ENCODE peak calls at places on chromosomes 11 and 22, in six cellular contexts. One of them, this sample, is unnamed.

GRCh38 chr11:13462311-13462927 is 603 bp downstream of the BTBD10 start:
- DNase-seq in right lobe of liver: peak; percentile 68
- DNase-seq in HCT116: peak; percentile 53
- DNase-seq in spleen: no peak
- DNase-seq in sigmoid colon: peak; percentile 78
- DNase-seq in H1: peak; percentile 84
- DNase-seq in this sample: no peak

GRCh38 chr11:43870981-43871550 is 9.6 kb upstream of the ALKBH3 start:
- DNase-seq in right lobe of liver: no peak
- DNase-seq in HCT116: no peak
- DNase-seq in spleen: no peak
- DNase-seq in sigmoid colon: no peak
- DNase-seq in H1: no peak
- DNase-seq in this sample: no peak

GRCh38 chr22:19429950-19430889 is 1.3 kb downstream of the HIRA start:
- DNase-seq in right lobe of liver: peak; percentile 87
- DNase-seq in HCT116: no peak
- DNase-seq in spleen: no peak
- DNase-seq in sigmoid colon: no peak
- DNase-seq in H1: no peak
- DNase-seq in this sample: peak; percentile 24

GRCh38 chr22:38238519-38239051 is 34.2 kb downstream of the TMEM184B start:
- DNase-seq in right lobe of liver: no peak
- DNase-seq in HCT116: no peak
- DNase-seq in spleen: no peak
- DNase-seq in sigmoid colon: peak; percentile 83
- DNase-seq in H1: no peak
- DNase-seq in this sample: peak; percentile 86

GRCh38 chr11:125303186-125303585 is 138.6 kb downstream of the PKNOX2 start:
- DNase-seq in right lobe of liver: no peak
- DNase-seq in HCT116: no peak
- DNase-seq in spleen: no peak
- DNase-seq in sigmoid colon: no peak
- DNase-seq in H1: no peak
- DNase-seq in this sample: no peak

GRCh38 chr22:44942979-44943700 is 66.7 kb downstream of the PHF21B start:
- DNase-seq in right lobe of liver: no peak
- DNase-seq in HCT116: no peak
- DNase-seq in spleen: no peak
- DNase-seq in sigmoid colon: no peak
- DNase-seq in H1: no peak
- DNase-seq in this sample: no peak

GRCh38 chr22:30235687-30236170 is 10.8 kb downstream of the LIF start:
- DNase-seq in right lobe of liver: no peak
- DNase-seq in HCT116: no peak
- DNase-seq in spleen: no peak
- DNase-seq in sigmoid colon: no peak
- DNase-seq in H1: no peak
- DNase-seq in this sample: peak; percentile 59

GRCh38 chr22:37263966-37264887 is 18.1 kb upstream of the CYTH4 start:
- DNase-seq in right lobe of liver: no peak
- DNase-seq in HCT116: no peak
- DNase-seq in spleen: peak; percentile 62
- DNase-seq in sigmoid colon: no peak
- DNase-seq in H1: no peak
- DNase-seq in this sample: no peak

GRCh38 chr22:28706845-28707244 is 27.2 kb upstream of the TTC28 start:
- DNase-seq in right lobe of liver: no peak
- DNase-seq in HCT116: no peak
- DNase-seq in spleen: no peak
- DNase-seq in sigmoid colon: no peak
- DNase-seq in H1: no peak
- DNase-seq in this sample: no peak

GRCh38 chr11:85575388-85575787 is 51.8 kb downstream of the DLG2 start:
- DNase-seq in right lobe of liver: no peak
- DNase-seq in HCT116: no peak
- DNase-seq in spleen: no peak
- DNase-seq in sigmoid colon: no peak
- DNase-seq in H1: no peak
- DNase-seq in this sample: no peak

GRCh38 chr11:75598264-75598663 is 36.2 kb downstream of the SERPINH1 start:
- DNase-seq in right lobe of liver: no peak
- DNase-seq in HCT116: no peak
- DNase-seq in spleen: no peak
- DNase-seq in sigmoid colon: no peak
- DNase-seq in H1: no peak
- DNase-seq in this sample: no peak

GRCh38 chr11:92383430-92383829 is 158.8 kb downstream of the FAT3 start:
- DNase-seq in right lobe of liver: no peak
- DNase-seq in HCT116: no peak
- DNase-seq in spleen: no peak
- DNase-seq in sigmoid colon: no peak
- DNase-seq in H1: no peak
- DNase-seq in this sample: no peak

GRCh38 chr11:76663912-76664440 is 6.6 kb downstream of the LRRC32 start:
- DNase-seq in right lobe of liver: peak; percentile 42
- DNase-seq in HCT116: no peak
- DNase-seq in spleen: peak; percentile 41
- DNase-seq in sigmoid colon: peak; percentile 41
- DNase-seq in H1: no peak
- DNase-seq in this sample: peak; percentile 6

GRCh38 chr22:31481129-31481528 is 8.5 kb downstream of the EIF4ENIF1 start:
- DNase-seq in right lobe of liver: no peak
- DNase-seq in HCT116: no peak
- DNase-seq in spleen: no peak
- DNase-seq in sigmoid colon: no peak
- DNase-seq in H1: no peak
- DNase-seq in this sample: no peak
- H3K36me3 ChIP-seq in right lobe of liver: no peaks in the 10 kb centered on the region
- H3K36me3 ChIP-seq in HCT116: peaks cover 39% of the 10 kb centered on the region
- H3K36me3 ChIP-seq in spleen: no peaks in the 10 kb centered on the region
- H3K36me3 ChIP-seq in sigmoid colon: no peaks in the 10 kb centered on the region
- H3K36me3 ChIP-seq in H1: peaks cover 2% of the 10 kb centered on the region
- H3K36me3 ChIP-seq in this sample: peaks cover 3% of the 10 kb centered on the region

GRCh38 chr11:112790286-112790685 is 170.9 kb upstream of the NCAM1 start:
- DNase-seq in right lobe of liver: no peak
- DNase-seq in HCT116: no peak
- DNase-seq in spleen: no peak
- DNase-seq in sigmoid colon: no peak
- DNase-seq in H1: no peak
- DNase-seq in this sample: no peak
- TF ChIP-seq POLR2A in right lobe of liver: no peak
- TF ChIP-seq POLR2A in HCT116: no peak
- TF ChIP-seq POLR2A in spleen: no peak
- TF ChIP-seq POLR2A in sigmoid colon: no peak
- TF ChIP-seq POLR2A in H1: no peak
- TF ChIP-seq POLR2A in this sample: no peak

DNA sequence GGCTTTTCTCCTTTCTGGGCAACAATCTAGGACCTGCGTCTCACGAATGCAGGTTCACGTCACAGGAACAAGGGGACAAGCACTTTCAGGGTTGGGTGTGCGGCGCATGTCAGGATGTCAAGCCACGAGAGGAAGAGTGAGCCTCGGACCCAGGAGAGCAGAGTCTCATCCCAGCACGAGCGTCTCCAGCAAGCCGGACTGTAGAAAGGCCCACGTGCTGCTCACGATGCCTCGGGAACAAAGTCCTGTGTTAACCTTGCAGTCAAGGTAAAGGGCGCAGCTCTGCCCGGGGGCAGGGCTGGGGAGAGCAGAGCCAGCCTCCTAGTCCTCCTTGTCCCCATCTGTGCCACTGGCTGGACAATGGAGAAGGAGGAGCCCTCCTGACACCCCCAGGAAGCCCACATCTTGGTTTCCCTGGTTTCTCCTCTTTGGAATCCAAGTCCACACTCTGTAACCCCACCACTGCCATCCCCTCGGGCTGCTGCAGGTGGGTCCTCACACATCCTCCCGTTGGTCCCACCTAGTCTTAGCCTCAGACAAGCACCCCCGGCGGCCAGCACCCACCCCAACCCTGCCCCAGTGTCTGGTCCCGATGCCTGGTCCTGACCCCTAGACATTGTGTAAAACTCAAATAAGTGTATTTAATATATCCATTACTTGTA is 63.4 kb downstream of the CELSR1 start:
- DNase-seq in right lobe of liver: no peak
- DNase-seq in HCT116: no peak
- DNase-seq in spleen: no peak
- DNase-seq in sigmoid colon: no peak
- DNase-seq in H1: no peak
- DNase-seq in this sample: no peak
- H3K36me3 ChIP-seq in right lobe of liver: no peaks in the 10 kb centered on the region
- H3K36me3 ChIP-seq in HCT116: no peaks in the 10 kb centered on the region
- H3K36me3 ChIP-seq in spleen: no peaks in the 10 kb centered on the region
- H3K36me3 ChIP-seq in sigmoid colon: no peaks in the 10 kb centered on the region
- H3K36me3 ChIP-seq in H1: no peaks in the 10 kb centered on the region
- H3K36me3 ChIP-seq in this sample: no peaks in the 10 kb centered on the region

DNA sequence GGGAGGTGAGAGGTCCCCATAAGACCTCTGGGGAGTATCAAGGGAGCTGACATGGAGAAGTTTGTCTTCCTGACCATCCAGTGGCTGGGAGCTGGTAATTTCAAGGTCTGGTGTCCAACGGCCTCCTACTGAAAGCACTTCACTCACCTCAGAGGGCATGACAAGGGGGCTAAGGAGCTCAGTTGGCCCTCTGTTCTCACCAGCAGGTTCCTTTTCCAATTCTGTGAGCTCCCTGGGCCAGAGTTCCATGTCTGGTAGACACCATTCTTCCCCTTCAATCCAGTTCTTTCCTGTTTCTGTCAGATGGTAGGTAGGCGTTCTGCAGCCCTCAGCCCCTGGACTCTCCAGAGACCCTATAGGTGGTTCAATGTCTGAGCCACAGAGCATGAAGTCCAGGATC is 3.1 kb downstream of the SELENOH start:
- DNase-seq in right lobe of liver: no peak
- DNase-seq in HCT116: no peak
- DNase-seq in spleen: no peak
- DNase-seq in sigmoid colon: no peak
- DNase-seq in H1: no peak
- DNase-seq in this sample: no peak
- TF ChIP-seq POLR2A in right lobe of liver: no peak
- TF ChIP-seq POLR2A in HCT116: no peak
- TF ChIP-seq POLR2A in spleen: no peak
- TF ChIP-seq POLR2A in sigmoid colon: no peak
- TF ChIP-seq POLR2A in H1: peak; percentile 68
- TF ChIP-seq POLR2A in this sample: no peak

DNA sequence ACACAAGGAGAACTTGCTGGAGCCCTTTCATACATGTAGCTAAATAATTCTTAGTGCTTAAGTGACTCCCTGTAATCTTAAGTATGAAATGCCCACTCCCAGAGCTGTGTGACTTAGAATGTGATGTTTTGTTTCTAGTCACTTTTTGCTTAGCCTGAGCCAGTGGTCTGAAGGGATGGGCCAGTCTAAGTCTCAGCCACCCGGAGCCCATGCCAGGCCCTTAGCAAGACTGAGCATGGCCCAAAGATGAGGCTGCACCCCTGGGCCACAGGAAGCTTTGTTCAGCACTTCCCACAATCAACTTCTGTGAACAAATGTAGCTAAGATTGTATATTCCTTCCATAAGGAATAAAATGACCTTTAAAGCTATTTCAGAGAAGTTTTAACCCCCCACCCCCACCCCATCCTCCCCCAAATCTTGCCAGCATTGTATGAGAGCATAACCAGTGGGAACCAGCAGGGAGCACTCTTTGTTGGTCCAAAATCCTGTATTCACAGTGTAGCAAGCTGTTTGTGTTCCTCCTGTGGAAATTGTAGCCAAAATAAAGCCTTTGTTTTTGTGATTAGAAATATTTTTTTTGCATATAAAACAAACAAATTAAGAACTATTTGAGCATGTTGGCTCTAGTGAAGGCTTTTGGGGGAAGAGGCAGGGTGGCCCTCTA is 73.8 kb upstream of the GAL start:
- DNase-seq in right lobe of liver: no peak
- DNase-seq in HCT116: no peak
- DNase-seq in spleen: no peak
- DNase-seq in sigmoid colon: no peak
- DNase-seq in H1: no peak
- DNase-seq in this sample: no peak
- H3K36me3 ChIP-seq in right lobe of liver: no peaks in the 10 kb centered on the region
- H3K36me3 ChIP-seq in HCT116: peaks cover 45% of the 10 kb centered on the region
- H3K36me3 ChIP-seq in spleen: peaks cover 8% of the 10 kb centered on the region
- H3K36me3 ChIP-seq in sigmoid colon: peaks cover 74% of the 10 kb centered on the region
- H3K36me3 ChIP-seq in H1: peaks cover 12% of the 10 kb centered on the region
- H3K36me3 ChIP-seq in this sample: peaks cover 13% of the 10 kb centered on the region

GRCh38 chr11:10305964-10306918 is 1.4 kb downstream of the ADM start:
- DNase-seq in right lobe of liver: peak; percentile 54
- DNase-seq in HCT116: no peak
- DNase-seq in spleen: peak; percentile 88
- DNase-seq in sigmoid colon: no peak
- DNase-seq in H1: peak; percentile 65
- DNase-seq in this sample: no peak
- TF ChIP-seq POLR2A in right lobe of liver: no peak
- TF ChIP-seq POLR2A in HCT116: no peak
- TF ChIP-seq POLR2A in spleen: no peak
- TF ChIP-seq POLR2A in sigmoid colon: no peak
- TF ChIP-seq POLR2A in H1: peak; percentile 69
- TF ChIP-seq POLR2A in this sample: no peak

GRCh38 chr11:74070713-74071506 is 62.0 kb upstream of the UCP3 start:
- DNase-seq in right lobe of liver: no peak
- DNase-seq in HCT116: no peak
- DNase-seq in spleen: no peak
- DNase-seq in sigmoid colon: no peak
- DNase-seq in H1: no peak
- DNase-seq in this sample: no peak

GRCh38 chr11:74069146-74070046 is 60.5 kb upstream of the UCP3 start:
- DNase-seq in right lobe of liver: no peak
- DNase-seq in HCT116: no peak
- DNase-seq in spleen: no peak
- DNase-seq in sigmoid colon: no peak
- DNase-seq in H1: no peak
- DNase-seq in this sample: peak; percentile 46

GRCh38 chr11:74072286-74072685 is 63.4 kb upstream of the UCP3 start:
- DNase-seq in right lobe of liver: no peak
- DNase-seq in HCT116: no peak
- DNase-seq in spleen: no peak
- DNase-seq in sigmoid colon: no peak
- DNase-seq in H1: no peak
- DNase-seq in this sample: no peak

DNA sequence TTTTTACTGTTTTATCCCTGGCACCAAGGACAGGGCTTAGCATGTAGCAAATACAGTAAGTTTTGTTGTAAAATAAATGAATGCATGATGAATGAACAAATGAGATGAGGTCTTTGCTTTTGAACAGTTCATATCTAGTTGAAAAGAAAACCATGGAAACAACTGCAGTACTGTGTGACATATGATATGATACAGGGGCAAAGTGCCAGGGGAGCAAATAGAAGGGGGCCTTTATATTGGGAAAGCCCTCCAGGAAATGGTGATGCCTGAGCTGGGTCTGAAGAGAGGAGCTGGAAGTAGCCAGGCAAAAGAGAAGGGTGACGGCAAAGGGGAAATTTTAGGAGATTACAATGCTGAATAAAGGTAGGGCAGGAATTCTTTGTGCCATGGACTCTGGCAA is 63.8 kb upstream of the UCP3 start:
- DNase-seq in right lobe of liver: no peak
- DNase-seq in HCT116: no peak
- DNase-seq in spleen: no peak
- DNase-seq in sigmoid colon: no peak
- DNase-seq in H1: no peak
- DNase-seq in this sample: no peak
- H3K36me3 ChIP-seq in right lobe of liver: no peaks in the 10 kb centered on the region
- H3K36me3 ChIP-seq in HCT116: peaks cover 4% of the 10 kb centered on the region
- H3K36me3 ChIP-seq in spleen: no peaks in the 10 kb centered on the region
- H3K36me3 ChIP-seq in sigmoid colon: peaks cover 14% of the 10 kb centered on the region
- H3K36me3 ChIP-seq in H1: peaks cover 2% of the 10 kb centered on the region
- H3K36me3 ChIP-seq in this sample: no peaks in the 10 kb centered on the region